ENCODE peak calls at places on chromosomes 13 and 19, in five cellular contexts. O is mesenchymal stem cell, Z is endothelial cell of umbilical vein, D is IMR-90, G is SK-N-SH. Q is an unnamed sample.

GRCh38 chr13:45238945-45239795 is 38.3 kb upstream of the KCTD4 start:
- DNase-seq in O (no peak), D (peak; percentile 62), Z (no peak), G (no peak), Q (peak; percentile 77)

GRCh38 chr19:49434907-49435577 is 6.3 kb downstream of the SLC17A7 start:
- DNase-seq in Z (no peak), D (no peak), O (no peak), G (peak; percentile 67), Q (no peak)

GRCh38 chr19:11363881-11364280 is 8.6 kb downstream of the PLPPR2 start:
- DNase-seq in D (no peak), G (no peak), Z (no peak), O (no peak), Q (no peak)

GRCh38 chr19:5103061-5103701 is 134.3 kb downstream of the KDM4B start:
- DNase-seq in O (no peak), Z (peak; percentile 46), D (peak; percentile 12), G (peak; percentile 94), Q (peak; percentile 70)

GRCh38 chr13:113565526-113566226 is 18.9 kb upstream of the TFDP1 start:
- DNase-seq in O (no peak), Z (no peak), G (no peak), D (no peak), Q (no peak)

GRCh38 chr19:49331616-49332055 is 3.6 kb upstream of the CD37 start:
- DNase-seq in O (peak; percentile 44), D (peak; percentile 57), G (peak; percentile 63), Z (peak; percentile 40), Q (peak; percentile 51)

GRCh38 chr13:40933508-40933907 is 85.6 kb downstream of the ELF1 start:
- DNase-seq in G (no peak), Z (no peak), O (no peak), D (no peak), Q (no peak)

GRCh38 chr13:39684531-39685137 is 29.2 kb downstream of the COG6 start:
- DNase-seq in O (peak; percentile 55), G (peak; percentile 23), Z (peak; percentile 54), D (peak; percentile 65), Q (peak; percentile 77)

GRCh38 chr19:43848821-43849220 is 21.7 kb downstream of the ZNF283 start:
- DNase-seq in Z (no peak), O (no peak), D (no peak), G (no peak), Q (no peak)

GRCh38 chr19:40690699-40691420 is 409 bp upstream of the NUMBL start:
- DNase-seq in O (peak; percentile 90), G (peak; percentile 83), Z (peak; percentile 91), D (peak; percentile 86), Q (peak; percentile 90)

GRCh38 chr19:40691421-40692211 is 1.2 kb upstream of the NUMBL start:
- DNase-seq in O (peak; percentile 9), D (no peak), Z (no peak), G (peak; percentile 46), Q (peak; percentile 5)

GRCh38 chr19:40689339-40690049 is 957 bp downstream of the NUMBL start:
- DNase-seq in G (peak; percentile 71), O (peak; percentile 30), D (no peak), Z (peak; percentile 14), Q (peak; percentile 21)

GRCh38 chr19:40688987-40689338 is 1.5 kb downstream of the NUMBL start:
- DNase-seq in O (no peak), G (no peak), Z (no peak), D (no peak), Q (no peak)

DNA sequence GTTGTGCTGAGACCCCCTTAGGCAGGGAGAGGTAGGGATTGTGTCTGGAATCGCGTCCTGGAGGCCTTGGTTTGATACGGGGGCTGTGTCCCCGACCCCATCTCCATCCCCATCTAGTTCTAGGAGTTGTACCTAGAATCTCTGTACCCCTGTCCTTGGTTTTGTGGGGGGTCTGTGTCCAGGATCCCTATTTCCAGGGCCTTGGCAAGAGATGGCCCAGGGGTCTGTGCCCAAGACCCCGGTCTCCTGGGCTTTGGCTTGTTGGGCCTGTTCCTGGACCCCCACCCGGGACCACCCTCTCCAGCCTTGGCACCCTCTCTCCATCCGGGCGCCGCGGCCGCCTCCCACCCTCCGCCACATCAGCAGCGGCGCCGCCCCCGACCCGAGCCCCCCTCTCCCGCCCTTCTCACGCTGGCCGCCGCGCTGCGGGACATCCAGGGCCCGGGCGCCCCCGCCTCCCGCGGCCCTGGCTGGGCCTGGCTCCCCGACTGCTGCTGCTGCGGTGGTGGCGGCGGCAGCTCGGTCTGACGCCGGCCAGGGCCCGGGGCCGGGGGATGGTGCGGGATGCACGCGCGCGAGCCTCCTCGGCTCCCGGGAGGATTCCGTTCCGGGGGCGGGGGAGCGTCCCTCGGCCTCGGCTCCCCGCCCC is at the start of gene NUMBL:
- DNase-seq in O (no peak), G (peak; percentile 99), D (no peak), Z (no peak), Q (no peak)
- H2AFZ ChIP-seq in O (peak within 1 kb of the TSS; percentile 47), G (peak within 1 kb of the TSS; percentile 69), D (peak within 1 kb of the TSS; percentile 97), Z (peak within 1 kb of the TSS; percentile 90), Q (peak within 1 kb of the TSS; percentile 65)

DNA sequence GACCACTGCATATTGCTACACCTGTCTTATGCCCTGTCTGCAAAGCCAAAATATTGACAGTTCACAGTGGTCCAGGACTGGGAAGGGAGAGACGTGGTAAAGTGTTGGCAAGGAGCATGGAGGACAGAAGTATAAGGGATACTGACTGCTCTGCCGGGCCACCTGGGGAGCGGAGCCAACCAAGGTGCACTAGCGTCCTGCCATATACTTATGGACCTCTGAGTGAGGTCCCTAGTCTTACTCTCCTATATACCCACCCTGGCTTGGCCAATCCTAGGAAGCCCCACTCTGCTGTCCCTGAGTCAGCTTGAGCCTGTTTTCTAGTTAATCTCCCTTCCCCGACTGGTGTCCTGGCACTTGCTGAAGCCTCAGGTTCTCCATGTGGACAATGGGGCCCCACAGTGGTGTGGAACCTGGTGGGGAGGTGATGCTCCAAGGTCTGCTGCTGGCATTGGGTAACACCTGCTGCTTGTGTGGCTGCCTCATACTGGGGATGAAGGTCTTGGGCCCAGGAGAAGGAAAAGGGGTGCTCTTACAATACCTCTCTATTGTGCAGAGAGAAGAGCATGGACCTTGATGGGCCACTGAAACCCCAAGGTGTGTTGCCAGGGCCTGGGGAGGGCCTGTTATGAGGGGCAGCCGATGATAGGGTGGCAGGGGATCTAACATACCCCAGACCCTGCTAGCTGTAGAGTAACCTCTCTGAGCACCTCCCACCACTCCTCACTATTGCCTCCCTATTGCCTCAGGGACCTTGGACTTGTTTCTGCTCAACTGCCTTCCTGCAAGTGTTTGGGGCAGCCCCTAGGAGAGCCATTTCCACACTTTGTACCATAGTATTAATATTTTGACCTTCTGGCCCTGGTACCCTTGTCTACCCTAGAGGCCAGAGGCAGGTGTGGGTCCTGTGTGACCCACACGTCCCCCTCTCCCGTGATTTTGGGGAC is 6.7 kb upstream of the TRIM28 start:
- DNase-seq in G (no peak), O (no peak), Z (no peak), D (no peak), Q (no peak)
- H3K4me2 ChIP-seq in G (no peak overlapping the region), O (no peak overlapping the region), Z (no peak overlapping the region), D (no peak overlapping the region), Q (no peak overlapping the region)

GRCh38 chr19:45790942-45791341 is 1.7 kb downstream of the DMWD start:
- DNase-seq in G (no peak), D (no peak), O (no peak), Z (no peak), Q (no peak)

GRCh38 chr19:45794627-45795026 is 2.0 kb upstream of the DMWD start:
- DNase-seq in G (no peak), O (no peak), D (no peak), Z (no peak), Q (no peak)

GRCh38 chr19:45791744-45792481 is 732 bp downstream of the DMWD start:
- DNase-seq in Z (no peak), O (no peak), D (no peak), G (no peak), Q (no peak)

GRCh38 chr19:45793178-45793564 is 526 bp upstream of the DMWD start:
- DNase-seq in G (no peak), O (no peak), Z (no peak), D (no peak), Q (no peak)

DNA sequence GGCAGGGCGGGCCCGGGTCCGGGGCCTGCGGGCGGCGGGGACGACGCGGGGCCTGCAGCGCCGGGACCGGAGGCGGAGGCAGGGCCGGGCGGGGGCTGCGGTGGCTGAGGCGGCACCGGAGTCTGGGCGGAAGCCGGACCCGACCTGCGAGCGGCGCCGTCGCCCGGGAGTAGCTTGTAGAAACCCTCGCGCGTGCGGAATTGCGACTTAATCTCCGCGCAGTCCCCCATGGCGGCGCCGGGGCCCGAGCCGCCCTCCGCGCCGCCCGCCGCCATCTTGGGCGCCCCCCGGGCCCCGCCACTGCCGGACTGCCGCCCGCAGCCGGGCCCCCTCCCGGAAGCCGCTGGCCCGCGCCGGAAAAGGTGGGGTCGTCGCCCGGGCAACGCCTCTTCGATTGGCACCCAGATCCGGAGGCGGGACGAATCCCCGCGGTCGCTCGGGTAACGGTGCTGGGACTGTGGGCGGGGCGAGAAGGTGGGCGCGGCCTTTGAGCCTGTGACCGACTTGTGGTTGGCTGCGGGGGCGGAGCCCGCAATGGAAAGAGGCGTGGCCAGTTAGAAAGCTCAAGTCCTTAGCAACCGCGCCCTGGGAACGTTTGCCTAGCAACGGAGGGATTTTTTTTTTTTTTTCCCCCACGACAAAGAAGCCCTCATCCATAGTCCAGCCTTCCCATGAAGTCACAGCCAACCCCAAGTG is at the start of gene DMWD:
- DNase-seq in G (peak; percentile 99), D (peak; percentile 98), O (peak; percentile 99), Z (peak; percentile 99), Q (peak; percentile 98)
- H2AFZ ChIP-seq in G (no peak within 1 kb of the TSS), D (peak within 1 kb of the TSS; percentile 94), O (peak within 1 kb of the TSS; percentile 44), Z (peak within 1 kb of the TSS; percentile 50), Q (no peak within 1 kb of the TSS)

DNA sequence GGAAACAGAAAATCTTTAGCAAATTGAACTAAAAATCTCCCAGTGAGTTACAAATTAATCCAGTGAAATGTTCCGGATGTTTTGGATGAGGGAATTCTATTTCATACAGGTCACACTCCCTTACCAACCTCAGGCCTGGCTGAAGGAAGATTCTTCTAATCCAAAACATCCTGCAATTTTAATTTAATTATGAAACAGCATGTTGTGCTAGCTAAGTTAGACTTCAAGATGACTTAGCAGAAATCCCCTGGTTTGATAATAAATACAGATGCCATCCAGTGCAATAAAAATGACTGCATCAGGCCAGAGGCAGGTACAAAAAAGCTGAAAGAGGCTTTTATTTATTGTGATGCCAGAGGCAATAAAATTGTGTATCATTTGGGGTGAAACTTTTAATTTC is 96.7 kb upstream of the CLDN10 start:
- DNase-seq in G (no peak), D (no peak), O (no peak), Z (no peak), Q (no peak)
- H3K4me2 ChIP-seq in G (no peak overlapping the region), D (no peak overlapping the region), O (no peak overlapping the region), Z (no peak overlapping the region), Q (no peak overlapping the region)

GRCh38 chr13:111412251-111412650 is 91.8 kb downstream of the TEX29 start:
- DNase-seq in D (no peak), Z (no peak), O (no peak), G (no peak), Q (no peak)
- H2AFZ ChIP-seq in D (no peak overlapping the region), Z (no peak overlapping the region), O (no peak overlapping the region), G (no peak overlapping the region), Q (no peak overlapping the region)

Q was measured in fibroblast of lung.